ENCODE peak calls at places on chromosome 15, in six cellular contexts. H, X, E, R, J and B are unnamed samples.

GRCh38 chr15:101293122-101293521 is 1.9 kb downstream of the SNRPA1 start:
- DNase-seq in H (no peak), X (no peak), E (no peak), R (no peak), J (no peak), B (peak)

GRCh38 chr15:27844018-27844666 is 255.0 kb downstream of the OCA2 start:
- DNase-seq in H (peak), X (no peak), E (no peak), R (peak), J (no peak), B (peak)

GRCh38 chr15:31774045-31774444 is 256.3 kb upstream of the CHRNA7 start:
- DNase-seq in H (no peak), X (peak), E (no peak), R (no peak), J (no peak), B (no peak)

GRCh38 chr15:74768771-74769342 is 13.0 kb upstream of the CSK start:
- DNase-seq in H (peak), X (peak), E (no peak), R (peak), J (peak), B (peak)

GRCh38 chr15:99073008-99073714 is 31.7 kb upstream of the SYNM start:
- DNase-seq in H (peak), X (no peak), E (no peak), R (no peak), J (no peak), B (peak)

GRCh38 chr15:90001062-90001682 is at the start of gene ZNF710:
- DNase-seq in H (peak), X (peak), E (peak), R (peak), J (no peak), B (peak)

GRCh38 chr15:58545307-58546065 is 113.7 kb downstream of the LIPC start:
- DNase-seq in H (peak), X (no peak), E (no peak), R (no peak), J (peak), B (no peak)

GRCh38 chr15:64048766-64049165 is 2.5 kb upstream of the DAPK2 start:
- DNase-seq in H (no peak), X (no peak), E (no peak), R (no peak), J (no peak), B (no peak)

GRCh38 chr15:81666828-81667227 is 292.8 kb upstream of the TMC3 start:
- DNase-seq in H (peak), X (no peak), E (no peak), R (no peak), J (no peak), B (peak)

GRCh38 chr15:93362821-93363220 is 273.8 kb upstream of the RGMA start:
- DNase-seq in H (no peak), X (peak), E (peak), R (no peak), J (no peak), B (no peak)

GRCh38 chr15:93362203-93362602 is 273.2 kb upstream of the RGMA start:
- DNase-seq in H (no peak), X (peak), E (no peak), R (peak), J (no peak), B (no peak)

GRCh38 chr15:93372209-93372910 is 283.3 kb upstream of the RGMA start:
- DNase-seq in H (no peak), X (no peak), E (no peak), R (no peak), J (no peak), B (no peak)

GRCh38 chr15:93366387-93367100 is 277.5 kb upstream of the RGMA start:
- DNase-seq in H (no peak), X (no peak), E (no peak), R (no peak), J (no peak), B (no peak)
- H3K4ac ChIP-seq in H (no peak), X (no peak), E (no peak), R (peak), J (no peak), B (no peak)

GRCh38 chr15:45116482-45117326 is 2.6 kb downstream of the DUOXA2 start:
- DNase-seq in H (no peak), X (no peak), E (no peak), R (peak), J (no peak), B (peak)
- H4K91ac ChIP-seq in H (no peak), X (no peak), E (no peak), R (no peak), J (no peak), B (no peak)

DNA sequence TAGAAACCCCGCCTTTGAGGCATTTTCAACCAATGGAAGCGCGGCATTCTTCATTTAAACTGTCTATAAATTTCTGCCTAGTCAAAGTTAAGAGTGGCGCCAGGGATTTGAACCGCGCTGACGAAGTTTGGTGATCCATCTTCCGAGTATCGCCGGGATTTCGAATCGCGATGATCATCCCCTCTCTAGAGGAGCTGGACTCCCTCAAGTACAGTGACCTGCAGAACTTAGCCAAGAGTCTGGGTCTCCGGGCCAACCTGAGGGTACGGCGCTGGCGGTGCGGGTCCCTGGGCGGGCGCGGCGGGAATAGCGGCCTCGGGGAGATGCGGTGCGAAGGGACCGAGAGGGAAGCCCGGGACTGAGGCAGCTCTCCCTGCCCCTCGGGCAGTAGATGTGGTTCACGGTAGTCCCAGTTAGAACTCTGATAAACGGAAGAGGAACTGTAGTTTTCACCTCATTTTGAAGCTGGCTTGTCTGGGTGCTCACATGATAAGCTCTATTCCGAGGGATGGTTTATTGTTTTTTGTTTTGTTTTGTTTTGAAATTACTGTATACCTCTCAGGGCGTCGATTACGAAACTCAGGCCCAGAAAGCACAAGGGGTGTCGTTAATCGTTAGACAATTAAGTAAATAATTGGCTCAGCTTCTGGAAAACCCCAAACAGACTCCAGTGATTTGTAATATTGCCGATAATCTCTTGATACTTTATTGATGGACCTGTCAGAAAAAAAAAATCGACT is at the start of gene NUSAP1:
- DNase-seq in H (no peak), X (no peak), E (no peak), R (no peak), J (no peak), B (no peak)
- H3K4ac ChIP-seq in H (peak), X (no peak), E (no peak), R (peak), J (peak), B (no peak)

GRCh38 chr15:67741313-67741712 is 84.0 kb upstream of the SKOR1 start:
- DNase-seq in H (no peak), X (no peak), E (no peak), R (no peak), J (no peak), B (no peak)
- H4K91ac ChIP-seq in H (no peak), X (no peak), E (no peak), R (no peak), J (no peak), B (no peak)

GRCh38 chr15:48330855-48331795 is at the start of gene DUT:
- DNase-seq in H (peak), X (peak), E (peak), R (peak), J (peak), B (peak)
- H3K4ac ChIP-seq in H (peak), X (no peak), E (peak), R (peak), J (peak), B (peak)

DNA sequence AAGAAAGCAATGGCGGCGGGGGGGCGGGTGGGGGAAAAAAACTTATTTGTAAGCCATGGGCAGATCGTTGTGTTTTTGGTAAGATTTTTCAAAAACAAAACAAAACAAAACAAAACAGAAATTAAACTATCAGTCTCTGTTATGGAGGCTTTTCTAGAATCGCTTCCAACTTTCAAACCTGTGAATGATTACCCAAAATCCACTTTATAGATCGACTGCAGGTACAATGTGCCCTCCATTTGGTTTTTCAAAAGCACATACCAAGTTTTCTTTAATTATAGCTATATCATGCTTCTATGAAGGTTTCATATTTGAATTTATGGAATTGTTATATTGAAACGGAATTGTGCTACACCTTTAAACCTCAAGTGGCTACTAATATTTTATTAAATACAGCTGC is 684.0 kb upstream of the NR2F2 start:
- DNase-seq in H (no peak), X (no peak), E (no peak), R (no peak), J (no peak), B (no peak)
- H4K91ac ChIP-seq in H (no peak), X (no peak), E (no peak), R (no peak), J (no peak), B (no peak)

GRCh38 chr15:42736178-42736792 is 643 bp downstream of the CDAN1 start:
- DNase-seq in H (no peak), X (no peak), E (no peak), R (no peak), J (no peak), B (peak)
- H3K4ac ChIP-seq in H (peak), X (no peak), E (no peak), R (no peak), J (peak), B (peak)